ENCODE peak calls at places on chromosome 10, in nine cellular contexts. One of them, this sample, is unnamed.

GRCh38 chr10:91909178-91909677 is at the start of gene FGFBP3:
- DNase-seq in pancreas: peak; percentile 10
- DNase-seq in neural crest cell: peak; percentile 60
- DNase-seq in sigmoid colon: no peak
- DNase-seq in transverse colon: peak; percentile 28
- DNase-seq in A549: peak; percentile 65
- DNase-seq in cardiac muscle cell: peak; percentile 71
- DNase-seq in fibroblast of lung: peak; percentile 63
- DNase-seq in CD8-positive, alpha-beta T cell: peak; percentile 23
- DNase-seq in this sample: peak; percentile 66

GRCh38 chr10:20276127-20276979 is 460.1 kb downstream of the PLXDC2 start:
- DNase-seq in pancreas: no peak
- DNase-seq in neural crest cell: peak; percentile 10
- DNase-seq in sigmoid colon: no peak
- DNase-seq in transverse colon: no peak
- DNase-seq in A549: no peak
- DNase-seq in cardiac muscle cell: no peak
- DNase-seq in fibroblast of lung: peak; percentile 44
- DNase-seq in CD8-positive, alpha-beta T cell: no peak
- DNase-seq in this sample: no peak

GRCh38 chr10:62268027-62268398 is 631 bp downstream of the RTKN2 start:
- DNase-seq in pancreas: no peak
- DNase-seq in neural crest cell: peak; percentile 14
- DNase-seq in sigmoid colon: no peak
- DNase-seq in transverse colon: no peak
- DNase-seq in A549: no peak
- DNase-seq in cardiac muscle cell: no peak
- DNase-seq in fibroblast of lung: no peak
- DNase-seq in CD8-positive, alpha-beta T cell: no peak
- DNase-seq in this sample: no peak

GRCh38 chr10:122342293-122343134 is 32.0 kb upstream of the PLEKHA1 start:
- DNase-seq in pancreas: peak; percentile 16
- DNase-seq in neural crest cell: peak; percentile 18
- DNase-seq in sigmoid colon: no peak
- DNase-seq in transverse colon: peak; percentile 19
- DNase-seq in A549: peak; percentile 44
- DNase-seq in cardiac muscle cell: peak; percentile 64
- DNase-seq in fibroblast of lung: peak; percentile 29
- DNase-seq in CD8-positive, alpha-beta T cell: peak; percentile 66
- DNase-seq in this sample: no peak

GRCh38 chr10:49418328-49418727 is 22.4 kb upstream of the DRGX start:
- DNase-seq in pancreas: no peak
- DNase-seq in neural crest cell: no peak
- DNase-seq in sigmoid colon: no peak
- DNase-seq in transverse colon: no peak
- DNase-seq in A549: no peak
- DNase-seq in cardiac muscle cell: no peak
- DNase-seq in fibroblast of lung: no peak
- DNase-seq in CD8-positive, alpha-beta T cell: no peak
- DNase-seq in this sample: no peak

GRCh38 chr10:102408728-102409603 is 9.6 kb downstream of the PSD start:
- DNase-seq in pancreas: no peak
- DNase-seq in neural crest cell: peak; percentile 43
- DNase-seq in sigmoid colon: peak; percentile 95
- DNase-seq in transverse colon: peak; percentile 64
- DNase-seq in A549: no peak
- DNase-seq in cardiac muscle cell: peak; percentile 82
- DNase-seq in fibroblast of lung: peak; percentile 60
- DNase-seq in CD8-positive, alpha-beta T cell: peak; percentile 66
- DNase-seq in this sample: no peak

GRCh38 chr10:12349628-12350166 is 350 bp downstream of the CAMK1D start:
- DNase-seq in pancreas: no peak
- DNase-seq in neural crest cell: no peak
- DNase-seq in sigmoid colon: peak; percentile 69
- DNase-seq in transverse colon: no peak
- DNase-seq in A549: no peak
- DNase-seq in cardiac muscle cell: no peak
- DNase-seq in fibroblast of lung: no peak
- DNase-seq in CD8-positive, alpha-beta T cell: no peak
- DNase-seq in this sample: no peak

GRCh38 chr10:122525788-122526187 is 34.8 kb upstream of the DMBT1 start:
- DNase-seq in pancreas: no peak
- DNase-seq in neural crest cell: no peak
- DNase-seq in sigmoid colon: no peak
- DNase-seq in transverse colon: peak; percentile 60
- DNase-seq in A549: peak; percentile 17
- DNase-seq in cardiac muscle cell: peak; percentile 26
- DNase-seq in fibroblast of lung: no peak
- DNase-seq in CD8-positive, alpha-beta T cell: no peak
- DNase-seq in this sample: no peak

GRCh38 chr10:30587522-30588031 is 42.0 kb downstream of the LYZL2 start:
- DNase-seq in pancreas: peak; percentile 35
- DNase-seq in neural crest cell: no peak
- DNase-seq in sigmoid colon: peak; percentile 69
- DNase-seq in transverse colon: peak; percentile 64
- DNase-seq in A549: no peak
- DNase-seq in cardiac muscle cell: no peak
- DNase-seq in fibroblast of lung: no peak
- DNase-seq in CD8-positive, alpha-beta T cell: no peak
- DNase-seq in this sample: no peak

GRCh38 chr10:76251773-76252617 is 820.6 kb downstream of the LRMDA start:
- DNase-seq in pancreas: peak; percentile 58
- DNase-seq in neural crest cell: no peak
- DNase-seq in sigmoid colon: peak; percentile 99
- DNase-seq in transverse colon: peak; percentile 71
- DNase-seq in A549: no peak
- DNase-seq in cardiac muscle cell: peak; percentile 89
- DNase-seq in fibroblast of lung: peak; percentile 98
- DNase-seq in CD8-positive, alpha-beta T cell: no peak
- DNase-seq in this sample: no peak

GRCh38 chr10:116241642-116242405 is 31.2 kb downstream of the GFRA1 start:
- DNase-seq in pancreas: no peak
- DNase-seq in neural crest cell: no peak
- DNase-seq in sigmoid colon: no peak
- DNase-seq in transverse colon: no peak
- DNase-seq in A549: no peak
- DNase-seq in cardiac muscle cell: no peak
- DNase-seq in fibroblast of lung: no peak
- DNase-seq in CD8-positive, alpha-beta T cell: no peak
- DNase-seq in this sample: no peak

GRCh38 chr10:117603726-117604125 is 61.2 kb downstream of the EMX2 start:
- DNase-seq in pancreas: no peak
- DNase-seq in neural crest cell: no peak
- DNase-seq in sigmoid colon: peak; percentile 11
- DNase-seq in transverse colon: no peak
- DNase-seq in A549: no peak
- DNase-seq in cardiac muscle cell: no peak
- DNase-seq in fibroblast of lung: no peak
- DNase-seq in CD8-positive, alpha-beta T cell: no peak
- DNase-seq in this sample: no peak

DNA sequence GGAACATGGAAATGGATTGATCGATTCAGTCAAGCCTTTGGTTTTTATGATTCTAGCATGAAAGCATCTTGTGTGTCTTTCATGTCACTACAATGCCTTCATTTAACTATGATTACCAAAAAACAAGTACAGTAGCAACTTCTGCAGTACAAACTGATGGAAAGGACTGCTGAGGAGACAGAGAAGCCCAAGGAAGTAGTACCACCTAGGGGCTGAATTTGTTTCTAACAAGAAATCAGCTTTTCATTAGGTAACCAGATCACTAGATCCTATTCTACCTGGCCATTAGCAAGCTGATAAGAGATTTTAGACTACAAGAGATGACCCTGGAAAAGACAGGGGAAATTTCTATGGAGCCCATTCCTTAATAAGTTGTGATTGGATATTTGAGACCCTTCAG is 3.2 kb upstream of the IFIT1 start:
- DNase-seq in pancreas: no peak
- DNase-seq in neural crest cell: no peak
- DNase-seq in sigmoid colon: no peak
- DNase-seq in transverse colon: no peak
- DNase-seq in A549: peak; percentile 57
- DNase-seq in cardiac muscle cell: peak; percentile 62
- DNase-seq in fibroblast of lung: peak; percentile 29
- DNase-seq in CD8-positive, alpha-beta T cell: no peak
- DNase-seq in this sample: no peak
- TF ChIP-seq CTCF in pancreas: no peak
- TF ChIP-seq CTCF in neural crest cell: peak; percentile 41
- TF ChIP-seq CTCF in sigmoid colon: peak; percentile 32
- TF ChIP-seq CTCF in transverse colon: peak; percentile 7
- TF ChIP-seq CTCF in A549: peak; percentile 73
- TF ChIP-seq CTCF in cardiac muscle cell: peak; percentile 42
- TF ChIP-seq CTCF in fibroblast of lung: peak; percentile 38
- TF ChIP-seq CTCF in CD8-positive, alpha-beta T cell: no peak
- TF ChIP-seq CTCF in this sample: peak; percentile 63

DNA sequence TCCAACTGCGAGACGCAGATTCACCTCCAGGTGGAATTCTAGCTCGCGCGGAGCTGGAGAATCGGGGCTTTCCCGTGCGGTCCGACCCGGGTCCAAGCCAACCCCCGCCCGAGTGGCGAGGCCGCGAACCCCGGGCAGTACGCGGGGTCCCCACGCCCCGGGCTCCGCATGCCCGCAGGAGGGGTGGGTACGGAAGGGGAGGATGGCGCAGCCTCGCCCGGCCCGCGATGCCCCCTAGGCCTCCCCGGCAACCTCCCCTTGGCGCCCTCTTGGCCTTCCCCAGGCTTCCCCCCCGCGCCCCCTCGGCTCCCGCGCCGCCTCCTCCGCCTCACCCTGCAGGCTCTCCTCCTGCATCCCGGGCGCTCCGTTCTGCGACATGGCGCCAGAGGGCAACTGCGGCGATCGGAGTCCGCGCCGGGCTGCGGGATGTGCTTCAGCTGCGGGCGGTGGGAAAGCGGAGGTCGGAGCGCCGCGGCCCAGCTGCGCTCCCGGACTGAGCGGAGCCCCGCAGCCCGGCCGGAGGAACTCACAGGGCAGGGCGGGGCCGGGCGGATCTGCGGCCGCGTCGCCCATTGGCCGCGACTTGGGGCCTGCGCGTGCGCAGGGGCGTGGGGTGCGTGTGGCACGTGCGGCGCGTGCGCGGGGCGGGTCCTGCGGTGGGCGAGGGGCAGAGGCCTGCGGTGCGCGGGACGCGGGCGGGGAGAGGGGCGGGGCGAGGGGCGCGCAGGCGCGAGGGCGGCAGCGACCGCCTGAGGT is at the start of gene BNIP3:
- DNase-seq in pancreas: peak; percentile 97
- DNase-seq in neural crest cell: peak; percentile 95
- DNase-seq in sigmoid colon: peak; percentile 97
- DNase-seq in transverse colon: peak; percentile 93
- DNase-seq in A549: peak; percentile 94
- DNase-seq in cardiac muscle cell: peak; percentile 98
- DNase-seq in fibroblast of lung: peak; percentile 90
- DNase-seq in CD8-positive, alpha-beta T cell: peak; percentile 93
- DNase-seq in this sample: peak; percentile 99
- TF ChIP-seq CTCF in pancreas: no peak
- TF ChIP-seq CTCF in neural crest cell: peak; percentile 38
- TF ChIP-seq CTCF in sigmoid colon: no peak
- TF ChIP-seq CTCF in transverse colon: no peak
- TF ChIP-seq CTCF in A549: no peak
- TF ChIP-seq CTCF in cardiac muscle cell: no peak
- TF ChIP-seq CTCF in fibroblast of lung: peak; percentile 5
- TF ChIP-seq CTCF in CD8-positive, alpha-beta T cell: no peak
- TF ChIP-seq CTCF in this sample: peak; percentile 24

GRCh38 chr10:113680172-113681111 is 730 bp downstream of the CASP7 start:
- DNase-seq in pancreas: peak; percentile 25
- DNase-seq in neural crest cell: no peak
- DNase-seq in sigmoid colon: peak; percentile 73
- DNase-seq in transverse colon: peak; percentile 67
- DNase-seq in A549: peak; percentile 57
- DNase-seq in cardiac muscle cell: peak; percentile 53
- DNase-seq in fibroblast of lung: peak; percentile 65
- DNase-seq in CD8-positive, alpha-beta T cell: peak; percentile 22
- DNase-seq in this sample: no peak

GRCh38 chr10:113681533-113682470 is 2.1 kb downstream of the CASP7 start:
- DNase-seq in pancreas: no peak
- DNase-seq in neural crest cell: no peak
- DNase-seq in sigmoid colon: no peak
- DNase-seq in transverse colon: no peak
- DNase-seq in A549: no peak
- DNase-seq in cardiac muscle cell: peak; percentile 5
- DNase-seq in fibroblast of lung: no peak
- DNase-seq in CD8-positive, alpha-beta T cell: no peak
- DNase-seq in this sample: no peak

GRCh38 chr10:113683300-113683699 is 3.6 kb downstream of the CASP7 start:
- DNase-seq in pancreas: no peak
- DNase-seq in neural crest cell: no peak
- DNase-seq in sigmoid colon: no peak
- DNase-seq in transverse colon: no peak
- DNase-seq in A549: no peak
- DNase-seq in cardiac muscle cell: no peak
- DNase-seq in fibroblast of lung: no peak
- DNase-seq in CD8-positive, alpha-beta T cell: no peak
- DNase-seq in this sample: no peak

GRCh38 chr10:113679463-113680171 is at the start of gene CASP7:
- DNase-seq in pancreas: peak; percentile 76
- DNase-seq in neural crest cell: peak; percentile 70
- DNase-seq in sigmoid colon: peak; percentile 90
- DNase-seq in transverse colon: peak; percentile 90
- DNase-seq in A549: peak; percentile 88
- DNase-seq in cardiac muscle cell: peak; percentile 80
- DNase-seq in fibroblast of lung: peak; percentile 71
- DNase-seq in CD8-positive, alpha-beta T cell: peak; percentile 74
- DNase-seq in this sample: peak; percentile 92
- TF ChIP-seq CTCF in pancreas: no peak
- TF ChIP-seq CTCF in neural crest cell: no peak
- TF ChIP-seq CTCF in sigmoid colon: no peak
- TF ChIP-seq CTCF in transverse colon: no peak
- TF ChIP-seq CTCF in A549: peak; percentile 31
- TF ChIP-seq CTCF in cardiac muscle cell: no peak
- TF ChIP-seq CTCF in fibroblast of lung: no peak
- TF ChIP-seq CTCF in CD8-positive, alpha-beta T cell: no peak
- TF ChIP-seq CTCF in this sample: no peak

GRCh38 chr10:114856544-114857287 is 35.1 kb downstream of the FHIP2A start:
- DNase-seq in pancreas: no peak
- DNase-seq in neural crest cell: no peak
- DNase-seq in sigmoid colon: no peak
- DNase-seq in transverse colon: no peak
- DNase-seq in A549: peak; percentile 28
- DNase-seq in cardiac muscle cell: peak; percentile 90
- DNase-seq in fibroblast of lung: peak; percentile 94
- DNase-seq in CD8-positive, alpha-beta T cell: no peak
- DNase-seq in this sample: no peak

GRCh38 chr10:114867365-114867764 is 45.8 kb downstream of the FHIP2A start:
- DNase-seq in pancreas: no peak
- DNase-seq in neural crest cell: no peak
- DNase-seq in sigmoid colon: no peak
- DNase-seq in transverse colon: no peak
- DNase-seq in A549: no peak
- DNase-seq in cardiac muscle cell: no peak
- DNase-seq in fibroblast of lung: no peak
- DNase-seq in CD8-positive, alpha-beta T cell: no peak
- DNase-seq in this sample: no peak

GRCh38 chr10:114857922-114858629 is 36.5 kb downstream of the FHIP2A start:
- DNase-seq in pancreas: no peak
- DNase-seq in neural crest cell: no peak
- DNase-seq in sigmoid colon: no peak
- DNase-seq in transverse colon: no peak
- DNase-seq in A549: no peak
- DNase-seq in cardiac muscle cell: no peak
- DNase-seq in fibroblast of lung: no peak
- DNase-seq in CD8-positive, alpha-beta T cell: no peak
- DNase-seq in this sample: no peak

GRCh38 chr10:114859227-114859626 is 37.6 kb downstream of the FHIP2A start:
- DNase-seq in pancreas: peak; percentile 10
- DNase-seq in neural crest cell: no peak
- DNase-seq in sigmoid colon: no peak
- DNase-seq in transverse colon: peak; percentile 11
- DNase-seq in A549: no peak
- DNase-seq in cardiac muscle cell: no peak
- DNase-seq in fibroblast of lung: peak; percentile 48
- DNase-seq in CD8-positive, alpha-beta T cell: no peak
- DNase-seq in this sample: no peak

GRCh38 chr10:114862456-114862855 is 40.9 kb downstream of the FHIP2A start:
- DNase-seq in pancreas: no peak
- DNase-seq in neural crest cell: no peak
- DNase-seq in sigmoid colon: no peak
- DNase-seq in transverse colon: no peak
- DNase-seq in A549: no peak
- DNase-seq in cardiac muscle cell: no peak
- DNase-seq in fibroblast of lung: no peak
- DNase-seq in CD8-positive, alpha-beta T cell: no peak
- DNase-seq in this sample: no peak
- TF ChIP-seq CTCF in pancreas: no peak
- TF ChIP-seq CTCF in neural crest cell: no peak
- TF ChIP-seq CTCF in sigmoid colon: no peak
- TF ChIP-seq CTCF in transverse colon: no peak
- TF ChIP-seq CTCF in A549: no peak
- TF ChIP-seq CTCF in cardiac muscle cell: no peak
- TF ChIP-seq CTCF in fibroblast of lung: no peak
- TF ChIP-seq CTCF in CD8-positive, alpha-beta T cell: no peak
- TF ChIP-seq CTCF in this sample: no peak

This sample was measured in osteocyte.